ENCODE peak calls at places on chromosomes 6 and 20, in four cellular contexts. K is K562, N is GM12878, C is HepG2. Q is an unnamed sample.

GRCh38 chr6:112252571-112253504 is 1.5 kb downstream of the LAMA4 start:
- DNase-seq in K (no peak), C (no peak), N (no peak), Q (no peak)

GRCh38 chr20:13213335-13213734 is 7.7 kb upstream of the ISM1 start:
- DNase-seq in N (no peak), C (no peak), K (no peak), Q (no peak)

GRCh38 chr6:13708679-13709261 is 2.9 kb downstream of the RANBP9 start:
- DNase-seq in K (no peak), N (no peak), C (no peak), Q (no peak)

GRCh38 chr6:32047855-32048766 is 9.9 kb downstream of the CYP21A2 start:
- DNase-seq in K (peak; percentile 89), N (no peak), C (peak; percentile 84), Q (peak; percentile 88)

GRCh38 chr6:37279366-37280134 is 21.6 kb upstream of the TMEM217 start:
- DNase-seq in C (no peak), N (no peak), K (no peak), Q (no peak)

GRCh38 chr6:14129572-14129971 is 12.0 kb downstream of the CD83 start:
- DNase-seq in C (peak; percentile 70), K (peak; percentile 61), N (no peak), Q (peak; percentile 55)

GRCh38 chr20:33261465-33261864 is 21.5 kb upstream of the BPIFB1 start:
- DNase-seq in C (no peak), N (no peak), K (no peak), Q (no peak)

GRCh38 chr6:135520781-135521180 is 23.2 kb upstream of the AHI1 start:
- DNase-seq in K (no peak), C (no peak), N (no peak), Q (no peak)

GRCh38 chr20:61627791-61628415 is 375.8 kb downstream of the CDH4 start:
- DNase-seq in N (no peak), K (no peak), C (no peak), Q (no peak)

GRCh38 chr20:14335122-14335521 is 2.3 kb downstream of the FLRT3 start:
- DNase-seq in C (no peak), K (no peak), N (no peak), Q (no peak)

GRCh38 chr6:4929319-4929718 is 74.5 kb downstream of the RPP40 start:
- DNase-seq in C (no peak), K (no peak), N (no peak), Q (no peak)

GRCh38 chr20:32594204-32594603 is 9.1 kb upstream of the NOL4L start:
- DNase-seq in K (no peak), C (no peak), N (no peak), Q (no peak)

GRCh38 chr20:1327241-1327653 is 1.7 kb downstream of the SDCBP2 start:
- DNase-seq in N (no peak), K (no peak), C (no peak), Q (no peak)

GRCh38 chr6:10449751-10450150 is 34.9 kb upstream of the TFAP2A start:
- DNase-seq in C (no peak), K (no peak), N (no peak), Q (no peak)

GRCh38 chr20:58877374-58878360 is 25.2 kb downstream of the GNAS start:
- DNase-seq in K (no peak), N (no peak), C (no peak), Q (no peak)

GRCh38 chr6:142881290-142881689 is 63.7 kb downstream of the HIVEP2 start:
- DNase-seq in C (no peak), N (no peak), K (no peak), Q (no peak)

GRCh38 chr6:52746213-52746612 is 17.1 kb downstream of the GSTA2 start:
- DNase-seq in N (no peak), C (no peak), K (no peak), Q (no peak)

GRCh38 chr20:41173791-41174341 is 36.5 kb downstream of the PLCG1 start:
- DNase-seq in K (no peak), N (no peak), C (no peak), Q (no peak)

GRCh38 chr6:113860165-113860955 is 3.2 kb downstream of the MARCKS start:
- DNase-seq in N (no peak), K (no peak), C (peak; percentile 42), Q (peak; percentile 21)

GRCh38 chr6:37137881-37138568 is 31.9 kb upstream of the PIM1 start:
- DNase-seq in N (no peak), C (peak; percentile 74), K (peak; percentile 41), Q (peak; percentile 81)

GRCh38 chr6:129105793-129106192 is 222.9 kb downstream of the LAMA2 start:
- DNase-seq in N (no peak), C (no peak), K (no peak), Q (no peak)

GRCh38 chr6:33443619-33444504 is 10.5 kb upstream of the ZBTB9 start:
- DNase-seq in N (no peak), C (no peak), K (no peak), Q (no peak)

GRCh38 chr6:33441457-33441856 is 12.9 kb upstream of the ZBTB9 start:
- DNase-seq in N (no peak), K (no peak), C (no peak), Q (no peak)

GRCh38 chr6:33443025-33443424 is 11.4 kb upstream of the ZBTB9 start:
- DNase-seq in N (no peak), K (no peak), C (no peak), Q (no peak)

GRCh38 chr6:33440649-33441309 is 13.6 kb upstream of the ZBTB9 start:
- DNase-seq in N (no peak), K (peak; percentile 55), C (no peak), Q (no peak)

DNA sequence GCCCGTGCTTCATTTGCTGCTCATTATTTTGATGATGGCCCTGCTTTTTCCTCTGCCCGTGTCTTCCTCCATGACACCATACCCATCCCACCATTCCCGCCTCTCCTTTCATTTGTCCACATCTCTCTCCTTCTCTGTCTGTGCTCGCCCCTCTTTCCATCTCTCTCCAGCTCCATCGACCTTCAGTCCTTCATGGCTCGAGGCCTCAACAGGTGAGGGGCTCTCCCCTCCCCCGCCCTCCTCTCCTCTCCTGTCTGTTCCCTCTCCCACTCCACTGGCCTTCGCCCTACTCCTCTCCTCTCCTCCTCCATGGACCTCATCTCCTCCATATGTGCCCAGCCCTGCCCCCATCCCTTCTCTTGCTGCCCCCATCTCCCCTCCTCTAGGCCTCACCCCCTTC is 12.1 kb upstream of the ZBTB9 start:
- DNase-seq in N (no peak), C (no peak), K (no peak), Q (no peak)
- TF ChIP-seq CREM in N (no peak), C (no peak), K (no peak), Q (no peak)

GRCh38 chr20:7650481-7650880 is 289.8 kb downstream of the HAO1 start:
- DNase-seq in C (no peak), N (no peak), K (no peak), Q (no peak)
- TF ChIP-seq CREM in C (no peak), N (no peak), K (no peak), Q (no peak)

GRCh38 chr6:53854843-53855567 is 60.2 kb downstream of the LRRC1 start:
- DNase-seq in C (peak; percentile 91), K (no peak), N (peak; percentile 44), Q (no peak)

GRCh38 chr6:53858913-53859312 is 64.1 kb downstream of the LRRC1 start:
- DNase-seq in K (no peak), C (no peak), N (no peak), Q (no peak)

GRCh38 chr6:53855940-53856339 is 61.1 kb downstream of the LRRC1 start:
- DNase-seq in N (no peak), C (no peak), K (no peak), Q (no peak)

GRCh38 chr6:53858196-53858595 is 63.4 kb downstream of the LRRC1 start:
- DNase-seq in N (no peak), C (no peak), K (no peak), Q (no peak)

GRCh38 chr6:53857318-53858094 is 62.7 kb downstream of the LRRC1 start:
- DNase-seq in N (no peak), K (no peak), C (no peak), Q (no peak)
- TF ChIP-seq CREM in N (no peak), K (no peak), C (no peak), Q (no peak)

DNA sequence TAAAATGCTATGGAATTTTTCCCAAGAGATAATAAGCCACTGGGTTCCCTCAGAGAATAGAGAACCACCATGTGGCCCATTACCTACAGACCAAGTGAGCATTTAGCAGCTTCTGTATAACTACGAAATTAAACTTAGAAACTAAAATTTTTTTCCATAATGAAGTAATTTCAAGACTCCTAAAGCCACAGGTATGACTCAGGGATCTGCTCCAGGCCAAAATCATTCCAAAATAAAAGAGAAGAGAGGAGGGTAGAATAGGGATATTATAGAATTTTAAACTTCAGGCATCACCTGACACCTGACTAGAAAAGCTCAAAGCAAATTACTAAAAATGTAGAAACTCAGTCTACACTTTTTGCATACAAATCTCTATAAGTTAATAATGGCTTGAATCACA is 108.9 kb upstream of the DST start:
- DNase-seq in K (no peak), C (no peak), N (no peak), Q (no peak)
- TF ChIP-seq CREM in K (no peak), C (no peak), N (no peak), Q (no peak)

GRCh38 chr6:118859517-118860064 is 34.4 kb upstream of the ASF1A start:
- DNase-seq in K (no peak), N (no peak), C (no peak), Q (no peak)
- TF ChIP-seq CREM in K (no peak), N (no peak), C (no peak), Q (no peak)

GRCh38 chr20:44703183-44703925 is 11.8 kb upstream of the CCN5 start:
- DNase-seq in N (no peak), C (no peak), K (no peak), Q (no peak)

GRCh38 chr20:44701889-44702288 is 13.3 kb upstream of the CCN5 start:
- DNase-seq in K (no peak), C (no peak), N (no peak), Q (no peak)

GRCh38 chr20:44703956-44704488 is 11.1 kb upstream of the CCN5 start:
- DNase-seq in C (no peak), K (no peak), N (no peak), Q (no peak)

GRCh38 chr20:44701116-44701865 is 13.9 kb upstream of the CCN5 start:
- DNase-seq in K (no peak), N (no peak), C (peak; percentile 41), Q (peak; percentile 59)

GRCh38 chr20:44702776-44703175 is 12.4 kb upstream of the CCN5 start:
- DNase-seq in C (no peak), N (no peak), K (no peak), Q (no peak)
- TF ChIP-seq CREM in C (no peak), N (no peak), K (no peak), Q (no peak)

DNA sequence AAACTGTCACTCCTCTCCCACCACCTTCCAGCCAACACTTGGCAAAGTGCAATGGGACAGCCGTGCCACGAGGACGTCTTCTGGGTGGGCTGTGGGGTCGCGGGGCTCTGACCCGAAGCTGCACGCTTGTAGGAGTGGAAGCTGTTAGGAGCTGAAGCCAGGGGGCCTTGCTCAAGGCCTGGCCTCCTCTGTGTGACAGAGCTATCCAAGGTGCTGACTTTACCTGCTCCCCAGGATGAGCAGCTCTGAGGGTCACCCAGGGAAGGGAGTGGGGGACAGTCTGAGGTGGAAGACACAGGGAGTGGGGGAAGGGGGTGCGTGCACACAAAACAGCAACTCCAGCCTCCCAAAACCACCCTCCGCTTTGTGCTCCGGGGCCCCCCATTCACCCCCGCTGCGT is 17.5 kb upstream of the CHRNA4 start:
- DNase-seq in N (no peak), K (no peak), C (no peak), Q (peak; percentile 44)
- TF ChIP-seq CREM in N (no peak), K (no peak), C (no peak), Q (no peak)

Q was measured in WTC11.